ENCODE peak calls at places on chromosomes 3 and 15, in eight cellular contexts. I, O, H, A, B, L, S and X are unnamed samples.

GRCh38 chr3:3726549-3726948 is 72.7 kb upstream of the LRRN1 start:
- DNase-seq in S (no peak), B (no peak), L (no peak), A (no peak), I (no peak), H (no peak), O (no peak), X (no peak)

GRCh38 chr3:167350245-167350862 is 29.7 kb downstream of the ZBBX start:
- DNase-seq in A (no peak), B (peak), S (no peak), I (no peak), H (no peak), L (no peak), O (peak), X (no peak)

GRCh38 chr3:5197470-5198312 is 10.2 kb downstream of the EDEM1 start:
- DNase-seq in H (no peak), B (no peak), O (no peak), L (no peak), I (peak), A (no peak), S (no peak), X (no peak)

GRCh38 chr3:112394008-112394616 is 61.2 kb downstream of the CD200 start:
- DNase-seq in L (no peak), H (no peak), O (no peak), A (no peak), S (no peak), B (no peak), I (no peak), X (no peak)

GRCh38 chr3:43327184-43327950 is 41.0 kb downstream of the SNRK start:
- DNase-seq in O (no peak), I (no peak), S (no peak), L (no peak), A (no peak), H (no peak), B (peak), X (no peak)

GRCh38 chr3:119810018-119810435 is 28.1 kb downstream of the NR1I2 start:
- DNase-seq in L (no peak), S (peak), B (peak), O (no peak), I (peak), H (peak), A (peak), X (peak)

GRCh38 chr3:152396867-152397266 is 128.1 kb downstream of the MBNL1 start:
- DNase-seq in O (no peak), I (no peak), H (no peak), S (no peak), A (no peak), B (no peak), L (no peak), X (no peak)

GRCh38 chr15:84586641-84587160 is 14.1 kb upstream of the ZSCAN2 start:
- DNase-seq in B (no peak), S (no peak), A (no peak), H (no peak), I (no peak), O (no peak), L (no peak), X (no peak)

GRCh38 chr3:8856721-8857120 is 87.3 kb upstream of the OXTR start:
- DNase-seq in H (no peak), I (no peak), S (no peak), O (no peak), L (no peak), B (no peak), A (no peak), X (no peak)

GRCh38 chr3:11948866-11949265 is 55.3 kb upstream of the SYN2 start:
- DNase-seq in B (no peak), A (no peak), L (no peak), S (no peak), H (no peak), O (no peak), I (no peak), X (no peak)

GRCh38 chr3:46852839-46853355 is 10.3 kb downstream of the MYL3 start:
- DNase-seq in A (no peak), I (no peak), O (no peak), S (no peak), B (no peak), L (no peak), H (no peak), X (no peak)

GRCh38 chr3:120182613-120183524 is 88.6 kb upstream of the GSK3B start:
- DNase-seq in I (peak), H (no peak), S (no peak), L (peak), A (no peak), O (no peak), B (peak), X (no peak)

GRCh38 chr3:132641837-132642538 is 17.6 kb downstream of the ACAD11 start:
- DNase-seq in O (peak), I (no peak), B (peak), H (no peak), L (peak), A (no peak), S (no peak), X (no peak)

GRCh38 chr15:90483012-90483307 is 46.8 kb upstream of the CRTC3 start:
- DNase-seq in H (no peak), B (no peak), A (no peak), I (no peak), L (no peak), S (no peak), O (no peak), X (no peak)

GRCh38 chr3:157123621-157124020 is 36.3 kb downstream of the CCNL1 start:
- DNase-seq in S (no peak), O (no peak), L (peak), H (no peak), A (no peak), B (no peak), I (no peak), X (no peak)

GRCh38 chr3:109927161-109927560 is 589.8 kb upstream of the DPPA4 start:
- DNase-seq in B (no peak), A (no peak), S (no peak), H (no peak), O (no peak), L (peak), I (peak), X (no peak)

GRCh38 chr3:49906004-49906860 is 2.6 kb upstream of the MST1R start:
- DNase-seq in L (peak), I (peak), O (peak), S (peak), A (peak), H (no peak), B (peak), X (peak)

GRCh38 chr3:100175637-100176250 is 61.4 kb upstream of the FILIP1L start:
- DNase-seq in I (no peak), O (no peak), L (no peak), A (no peak), B (peak), H (no peak), S (no peak), X (no peak)

GRCh38 chr3:10319251-10319650 is 1.7 kb downstream of the SEC13 start:
- DNase-seq in L (no peak), A (no peak), O (no peak), H (no peak), I (no peak), S (no peak), B (no peak), X (no peak)

GRCh38 chr15:68725736-68726135 is 95.0 kb downstream of the ANP32A start:
- DNase-seq in S (peak), B (no peak), O (no peak), I (no peak), L (no peak), A (peak), H (no peak), X (no peak)

GRCh38 chr15:83446904-83447708 is at the start of gene SH3GL3:
- DNase-seq in A (peak), I (peak), L (no peak), O (peak), B (peak), H (peak), S (peak), X (peak)